ENCODE peak calls at places on chromosomes 13 and 19, in ten cellular contexts. One of them, this sample, is unnamed.

GRCh38 chr13:25857830-25858229 is 194.0 kb downstream of the SHISA2 start:
- DNase-seq in LHCN-M2: no peak
- DNase-seq in stimulated activated CD8-positive, alpha-beta memory T cell treated with anti-CD3 and anti-CD28 coated beads, Interleukin-15, amount 100 ng/mL, for 1 hour: no peak
- DNase-seq in AG04449: no peak
- DNase-seq in activated CD4-positive, CD25-positive, alpha-beta regulatory T cell: no peak
- DNase-seq in heart right ventricle: no peak
- DNase-seq in activated naive CD4-positive, alpha-beta T cell treated with Interleukin-2 at 50 U/mL for 16 hours: no peak
- DNase-seq in activated T-helper 1 cell treated with Interleukin-2 at 50 U/mL for 16 hours: no peak
- DNase-seq in CD14-positive monocyte: no peak
- DNase-seq in activated T-cell treated with anti-CD3 and anti-CD28 coated beads for 48 hours: no peak
- DNase-seq in this sample: no peak

GRCh38 chr19:33476151-33476707 is 45.4 kb downstream of the PEPD start:
- DNase-seq in activated T-cell treated with anti-CD3 and anti-CD28 coated beads for 48 hours: no peak
- DNase-seq in activated naive CD4-positive, alpha-beta T cell treated with Interleukin-2 at 50 U/mL for 16 hours: no peak
- DNase-seq in LHCN-M2: no peak
- DNase-seq in activated T-helper 1 cell treated with Interleukin-2 at 50 U/mL for 16 hours: no peak
- DNase-seq in activated CD4-positive, CD25-positive, alpha-beta regulatory T cell: no peak
- DNase-seq in CD14-positive monocyte: no peak
- DNase-seq in AG04449: no peak
- DNase-seq in stimulated activated CD8-positive, alpha-beta memory T cell treated with anti-CD3 and anti-CD28 coated beads, Interleukin-15, amount 100 ng/mL, for 1 hour: no peak
- DNase-seq in heart right ventricle: no peak
- DNase-seq in this sample: no peak

GRCh38 chr19:1610579-1610978 is 5.3 kb upstream of the UQCR11 start:
- DNase-seq in activated naive CD4-positive, alpha-beta T cell treated with Interleukin-2 at 50 U/mL for 16 hours: no peak
- DNase-seq in activated T-helper 1 cell treated with Interleukin-2 at 50 U/mL for 16 hours: no peak
- DNase-seq in activated CD4-positive, CD25-positive, alpha-beta regulatory T cell: no peak
- DNase-seq in LHCN-M2: no peak
- DNase-seq in CD14-positive monocyte: no peak
- DNase-seq in stimulated activated CD8-positive, alpha-beta memory T cell treated with anti-CD3 and anti-CD28 coated beads, Interleukin-15, amount 100 ng/mL, for 1 hour: no peak
- DNase-seq in AG04449: no peak
- DNase-seq in activated T-cell treated with anti-CD3 and anti-CD28 coated beads for 48 hours: no peak
- DNase-seq in heart right ventricle: no peak
- DNase-seq in this sample: no peak

GRCh38 chr19:44685877-44686276 is 13.1 kb upstream of the CEACAM16 start:
- DNase-seq in activated CD4-positive, CD25-positive, alpha-beta regulatory T cell: no peak
- DNase-seq in AG04449: no peak
- DNase-seq in LHCN-M2: no peak
- DNase-seq in activated naive CD4-positive, alpha-beta T cell treated with Interleukin-2 at 50 U/mL for 16 hours: no peak
- DNase-seq in activated T-helper 1 cell treated with Interleukin-2 at 50 U/mL for 16 hours: no peak
- DNase-seq in stimulated activated CD8-positive, alpha-beta memory T cell treated with anti-CD3 and anti-CD28 coated beads, Interleukin-15, amount 100 ng/mL, for 1 hour: no peak
- DNase-seq in heart right ventricle: no peak
- DNase-seq in CD14-positive monocyte: peak; percentile 76
- DNase-seq in activated T-cell treated with anti-CD3 and anti-CD28 coated beads for 48 hours: no peak
- DNase-seq in this sample: no peak

GRCh38 chr13:23469901-23470525 is 36.5 kb upstream of the SACS start:
- DNase-seq in activated T-helper 1 cell treated with Interleukin-2 at 50 U/mL for 16 hours: no peak
- DNase-seq in heart right ventricle: no peak
- DNase-seq in AG04449: peak; percentile 94
- DNase-seq in stimulated activated CD8-positive, alpha-beta memory T cell treated with anti-CD3 and anti-CD28 coated beads, Interleukin-15, amount 100 ng/mL, for 1 hour: no peak
- DNase-seq in LHCN-M2: peak; percentile 72
- DNase-seq in activated naive CD4-positive, alpha-beta T cell treated with Interleukin-2 at 50 U/mL for 16 hours: no peak
- DNase-seq in activated CD4-positive, CD25-positive, alpha-beta regulatory T cell: no peak
- DNase-seq in activated T-cell treated with anti-CD3 and anti-CD28 coated beads for 48 hours: no peak
- DNase-seq in CD14-positive monocyte: no peak
- DNase-seq in this sample: no peak

GRCh38 chr13:98068511-98068910 is 74.4 kb upstream of the FARP1 start:
- DNase-seq in CD14-positive monocyte: no peak
- DNase-seq in LHCN-M2: no peak
- DNase-seq in AG04449: no peak
- DNase-seq in activated T-helper 1 cell treated with Interleukin-2 at 50 U/mL for 16 hours: no peak
- DNase-seq in heart right ventricle: no peak
- DNase-seq in activated naive CD4-positive, alpha-beta T cell treated with Interleukin-2 at 50 U/mL for 16 hours: no peak
- DNase-seq in activated CD4-positive, CD25-positive, alpha-beta regulatory T cell: no peak
- DNase-seq in stimulated activated CD8-positive, alpha-beta memory T cell treated with anti-CD3 and anti-CD28 coated beads, Interleukin-15, amount 100 ng/mL, for 1 hour: no peak
- DNase-seq in activated T-cell treated with anti-CD3 and anti-CD28 coated beads for 48 hours: no peak
- DNase-seq in this sample: no peak

GRCh38 chr19:49056101-49056901 is 1.2 kb downstream of the CGB7 start:
- DNase-seq in LHCN-M2: peak; percentile 46
- DNase-seq in activated T-cell treated with anti-CD3 and anti-CD28 coated beads for 48 hours: peak; percentile 40
- DNase-seq in heart right ventricle: peak; percentile 66
- DNase-seq in activated CD4-positive, CD25-positive, alpha-beta regulatory T cell: no peak
- DNase-seq in CD14-positive monocyte: no peak
- DNase-seq in stimulated activated CD8-positive, alpha-beta memory T cell treated with anti-CD3 and anti-CD28 coated beads, Interleukin-15, amount 100 ng/mL, for 1 hour: no peak
- DNase-seq in activated naive CD4-positive, alpha-beta T cell treated with Interleukin-2 at 50 U/mL for 16 hours: peak; percentile 66
- DNase-seq in AG04449: no peak
- DNase-seq in activated T-helper 1 cell treated with Interleukin-2 at 50 U/mL for 16 hours: peak; percentile 33
- DNase-seq in this sample: no peak

GRCh38 chr19:37954421-37954874 is 47.4 kb downstream of the SIPA1L3 start:
- DNase-seq in AG04449: no peak
- DNase-seq in activated naive CD4-positive, alpha-beta T cell treated with Interleukin-2 at 50 U/mL for 16 hours: no peak
- DNase-seq in activated T-helper 1 cell treated with Interleukin-2 at 50 U/mL for 16 hours: no peak
- DNase-seq in activated T-cell treated with anti-CD3 and anti-CD28 coated beads for 48 hours: no peak
- DNase-seq in LHCN-M2: no peak
- DNase-seq in activated CD4-positive, CD25-positive, alpha-beta regulatory T cell: no peak
- DNase-seq in CD14-positive monocyte: no peak
- DNase-seq in heart right ventricle: no peak
- DNase-seq in stimulated activated CD8-positive, alpha-beta memory T cell treated with anti-CD3 and anti-CD28 coated beads, Interleukin-15, amount 100 ng/mL, for 1 hour: no peak
- DNase-seq in this sample: no peak

GRCh38 chr13:22061806-22062391 is 391.0 kb downstream of the FGF9 start:
- DNase-seq in LHCN-M2: no peak
- DNase-seq in activated T-helper 1 cell treated with Interleukin-2 at 50 U/mL for 16 hours: no peak
- DNase-seq in activated T-cell treated with anti-CD3 and anti-CD28 coated beads for 48 hours: no peak
- DNase-seq in heart right ventricle: no peak
- DNase-seq in stimulated activated CD8-positive, alpha-beta memory T cell treated with anti-CD3 and anti-CD28 coated beads, Interleukin-15, amount 100 ng/mL, for 1 hour: no peak
- DNase-seq in CD14-positive monocyte: no peak
- DNase-seq in activated naive CD4-positive, alpha-beta T cell treated with Interleukin-2 at 50 U/mL for 16 hours: no peak
- DNase-seq in AG04449: no peak
- DNase-seq in activated CD4-positive, CD25-positive, alpha-beta regulatory T cell: no peak
- DNase-seq in this sample: no peak

GRCh38 chr19:42226886-42227285 is 6.8 kb downstream of the ZNF526 start:
- DNase-seq in activated T-cell treated with anti-CD3 and anti-CD28 coated beads for 48 hours: no peak
- DNase-seq in AG04449: no peak
- DNase-seq in LHCN-M2: no peak
- DNase-seq in activated naive CD4-positive, alpha-beta T cell treated with Interleukin-2 at 50 U/mL for 16 hours: no peak
- DNase-seq in activated CD4-positive, CD25-positive, alpha-beta regulatory T cell: no peak
- DNase-seq in stimulated activated CD8-positive, alpha-beta memory T cell treated with anti-CD3 and anti-CD28 coated beads, Interleukin-15, amount 100 ng/mL, for 1 hour: no peak
- DNase-seq in heart right ventricle: no peak
- DNase-seq in CD14-positive monocyte: no peak
- DNase-seq in activated T-helper 1 cell treated with Interleukin-2 at 50 U/mL for 16 hours: no peak
- DNase-seq in this sample: no peak

GRCh38 chr13:79070343-79070974 is 335.6 kb downstream of the RBM26 start:
- DNase-seq in stimulated activated CD8-positive, alpha-beta memory T cell treated with anti-CD3 and anti-CD28 coated beads, Interleukin-15, amount 100 ng/mL, for 1 hour: no peak
- DNase-seq in AG04449: no peak
- DNase-seq in heart right ventricle: no peak
- DNase-seq in activated CD4-positive, CD25-positive, alpha-beta regulatory T cell: no peak
- DNase-seq in activated T-helper 1 cell treated with Interleukin-2 at 50 U/mL for 16 hours: no peak
- DNase-seq in CD14-positive monocyte: no peak
- DNase-seq in activated naive CD4-positive, alpha-beta T cell treated with Interleukin-2 at 50 U/mL for 16 hours: no peak
- DNase-seq in LHCN-M2: no peak
- DNase-seq in activated T-cell treated with anti-CD3 and anti-CD28 coated beads for 48 hours: no peak
- DNase-seq in this sample: no peak

GRCh38 chr13:27038323-27038722 is 133.3 kb downstream of the USP12 start:
- DNase-seq in activated naive CD4-positive, alpha-beta T cell treated with Interleukin-2 at 50 U/mL for 16 hours: no peak
- DNase-seq in activated T-helper 1 cell treated with Interleukin-2 at 50 U/mL for 16 hours: no peak
- DNase-seq in activated T-cell treated with anti-CD3 and anti-CD28 coated beads for 48 hours: no peak
- DNase-seq in heart right ventricle: no peak
- DNase-seq in CD14-positive monocyte: no peak
- DNase-seq in stimulated activated CD8-positive, alpha-beta memory T cell treated with anti-CD3 and anti-CD28 coated beads, Interleukin-15, amount 100 ng/mL, for 1 hour: no peak
- DNase-seq in AG04449: peak; percentile 34
- DNase-seq in LHCN-M2: peak; percentile 74
- DNase-seq in activated CD4-positive, CD25-positive, alpha-beta regulatory T cell: no peak
- DNase-seq in this sample: no peak

GRCh38 chr13:59112375-59112774 is 1051.4 kb downstream of the DIAPH3 start:
- DNase-seq in AG04449: peak; percentile 93
- DNase-seq in activated T-cell treated with anti-CD3 and anti-CD28 coated beads for 48 hours: no peak
- DNase-seq in CD14-positive monocyte: no peak
- DNase-seq in activated naive CD4-positive, alpha-beta T cell treated with Interleukin-2 at 50 U/mL for 16 hours: no peak
- DNase-seq in LHCN-M2: peak; percentile 84
- DNase-seq in heart right ventricle: no peak
- DNase-seq in activated T-helper 1 cell treated with Interleukin-2 at 50 U/mL for 16 hours: no peak
- DNase-seq in stimulated activated CD8-positive, alpha-beta memory T cell treated with anti-CD3 and anti-CD28 coated beads, Interleukin-15, amount 100 ng/mL, for 1 hour: no peak
- DNase-seq in activated CD4-positive, CD25-positive, alpha-beta regulatory T cell: no peak
- DNase-seq in this sample: no peak

GRCh38 chr19:47494729-47495128 is 10.7 kb upstream of the KPTN start:
- DNase-seq in AG04449: no peak
- DNase-seq in activated naive CD4-positive, alpha-beta T cell treated with Interleukin-2 at 50 U/mL for 16 hours: no peak
- DNase-seq in activated T-cell treated with anti-CD3 and anti-CD28 coated beads for 48 hours: no peak
- DNase-seq in activated CD4-positive, CD25-positive, alpha-beta regulatory T cell: no peak
- DNase-seq in LHCN-M2: peak; percentile 43
- DNase-seq in activated T-helper 1 cell treated with Interleukin-2 at 50 U/mL for 16 hours: no peak
- DNase-seq in heart right ventricle: no peak
- DNase-seq in CD14-positive monocyte: no peak
- DNase-seq in stimulated activated CD8-positive, alpha-beta memory T cell treated with anti-CD3 and anti-CD28 coated beads, Interleukin-15, amount 100 ng/mL, for 1 hour: no peak
- DNase-seq in this sample: no peak

GRCh38 chr19:2385053-2385721 is 25.1 kb downstream of the TMPRSS9 start:
- DNase-seq in activated T-helper 1 cell treated with Interleukin-2 at 50 U/mL for 16 hours: no peak
- DNase-seq in heart right ventricle: no peak
- DNase-seq in activated T-cell treated with anti-CD3 and anti-CD28 coated beads for 48 hours: no peak
- DNase-seq in LHCN-M2: peak; percentile 86
- DNase-seq in AG04449: peak; percentile 21
- DNase-seq in activated CD4-positive, CD25-positive, alpha-beta regulatory T cell: no peak
- DNase-seq in activated naive CD4-positive, alpha-beta T cell treated with Interleukin-2 at 50 U/mL for 16 hours: peak; percentile 4
- DNase-seq in stimulated activated CD8-positive, alpha-beta memory T cell treated with anti-CD3 and anti-CD28 coated beads, Interleukin-15, amount 100 ng/mL, for 1 hour: no peak
- DNase-seq in CD14-positive monocyte: no peak
- DNase-seq in this sample: no peak

GRCh38 chr13:97855570-97855970 is 97.9 kb upstream of the IPO5 start:
- DNase-seq in LHCN-M2: peak; percentile 74
- DNase-seq in CD14-positive monocyte: no peak
- DNase-seq in activated CD4-positive, CD25-positive, alpha-beta regulatory T cell: no peak
- DNase-seq in stimulated activated CD8-positive, alpha-beta memory T cell treated with anti-CD3 and anti-CD28 coated beads, Interleukin-15, amount 100 ng/mL, for 1 hour: no peak
- DNase-seq in heart right ventricle: no peak
- DNase-seq in activated T-helper 1 cell treated with Interleukin-2 at 50 U/mL for 16 hours: no peak
- DNase-seq in activated T-cell treated with anti-CD3 and anti-CD28 coated beads for 48 hours: no peak
- DNase-seq in AG04449: peak; percentile 45
- DNase-seq in activated naive CD4-positive, alpha-beta T cell treated with Interleukin-2 at 50 U/mL for 16 hours: no peak
- DNase-seq in this sample: no peak

GRCh38 chr19:38034153-38034835 is 127.3 kb downstream of the SIPA1L3 start:
- DNase-seq in AG04449: no peak
- DNase-seq in stimulated activated CD8-positive, alpha-beta memory T cell treated with anti-CD3 and anti-CD28 coated beads, Interleukin-15, amount 100 ng/mL, for 1 hour: no peak
- DNase-seq in activated T-cell treated with anti-CD3 and anti-CD28 coated beads for 48 hours: no peak
- DNase-seq in activated T-helper 1 cell treated with Interleukin-2 at 50 U/mL for 16 hours: no peak
- DNase-seq in activated naive CD4-positive, alpha-beta T cell treated with Interleukin-2 at 50 U/mL for 16 hours: no peak
- DNase-seq in heart right ventricle: no peak
- DNase-seq in LHCN-M2: no peak
- DNase-seq in activated CD4-positive, CD25-positive, alpha-beta regulatory T cell: no peak
- DNase-seq in CD14-positive monocyte: peak; percentile 82
- DNase-seq in this sample: no peak

GRCh38 chr13:98487016-98487415 is 89.9 kb downstream of the STK24 start:
- DNase-seq in activated T-helper 1 cell treated with Interleukin-2 at 50 U/mL for 16 hours: no peak
- DNase-seq in activated naive CD4-positive, alpha-beta T cell treated with Interleukin-2 at 50 U/mL for 16 hours: no peak
- DNase-seq in heart right ventricle: no peak
- DNase-seq in activated CD4-positive, CD25-positive, alpha-beta regulatory T cell: no peak
- DNase-seq in LHCN-M2: no peak
- DNase-seq in AG04449: no peak
- DNase-seq in activated T-cell treated with anti-CD3 and anti-CD28 coated beads for 48 hours: no peak
- DNase-seq in CD14-positive monocyte: no peak
- DNase-seq in stimulated activated CD8-positive, alpha-beta memory T cell treated with anti-CD3 and anti-CD28 coated beads, Interleukin-15, amount 100 ng/mL, for 1 hour: no peak
- DNase-seq in this sample: no peak

GRCh38 chr19:10395003-10395402 is 8.3 kb downstream of the CDC37 start:
- DNase-seq in CD14-positive monocyte: no peak
- DNase-seq in AG04449: no peak
- DNase-seq in activated naive CD4-positive, alpha-beta T cell treated with Interleukin-2 at 50 U/mL for 16 hours: no peak
- DNase-seq in LHCN-M2: no peak
- DNase-seq in activated T-helper 1 cell treated with Interleukin-2 at 50 U/mL for 16 hours: no peak
- DNase-seq in stimulated activated CD8-positive, alpha-beta memory T cell treated with anti-CD3 and anti-CD28 coated beads, Interleukin-15, amount 100 ng/mL, for 1 hour: no peak
- DNase-seq in activated T-cell treated with anti-CD3 and anti-CD28 coated beads for 48 hours: no peak
- DNase-seq in activated CD4-positive, CD25-positive, alpha-beta regulatory T cell: no peak
- DNase-seq in heart right ventricle: no peak
- DNase-seq in this sample: no peak

GRCh38 chr13:65836066-65836465 is 1394.1 kb downstream of the PCDH9 start:
- DNase-seq in activated T-cell treated with anti-CD3 and anti-CD28 coated beads for 48 hours: no peak
- DNase-seq in activated T-helper 1 cell treated with Interleukin-2 at 50 U/mL for 16 hours: no peak
- DNase-seq in LHCN-M2: peak; percentile 8
- DNase-seq in activated CD4-positive, CD25-positive, alpha-beta regulatory T cell: no peak
- DNase-seq in activated naive CD4-positive, alpha-beta T cell treated with Interleukin-2 at 50 U/mL for 16 hours: no peak
- DNase-seq in AG04449: no peak
- DNase-seq in stimulated activated CD8-positive, alpha-beta memory T cell treated with anti-CD3 and anti-CD28 coated beads, Interleukin-15, amount 100 ng/mL, for 1 hour: no peak
- DNase-seq in CD14-positive monocyte: no peak
- DNase-seq in heart right ventricle: no peak
- DNase-seq in this sample: no peak

GRCh38 chr13:54611400-54611799 is 1582.8 kb downstream of the OLFM4 start:
- DNase-seq in stimulated activated CD8-positive, alpha-beta memory T cell treated with anti-CD3 and anti-CD28 coated beads, Interleukin-15, amount 100 ng/mL, for 1 hour: no peak
- DNase-seq in LHCN-M2: no peak
- DNase-seq in activated T-helper 1 cell treated with Interleukin-2 at 50 U/mL for 16 hours: no peak
- DNase-seq in activated CD4-positive, CD25-positive, alpha-beta regulatory T cell: no peak
- DNase-seq in AG04449: no peak
- DNase-seq in heart right ventricle: no peak
- DNase-seq in CD14-positive monocyte: no peak
- DNase-seq in activated T-cell treated with anti-CD3 and anti-CD28 coated beads for 48 hours: no peak
- DNase-seq in activated naive CD4-positive, alpha-beta T cell treated with Interleukin-2 at 50 U/mL for 16 hours: no peak
- DNase-seq in this sample: no peak

GRCh38 chr13:98782654-98783053 is 30.2 kb upstream of the SLC15A1 start:
- DNase-seq in stimulated activated CD8-positive, alpha-beta memory T cell treated with anti-CD3 and anti-CD28 coated beads, Interleukin-15, amount 100 ng/mL, for 1 hour: no peak
- DNase-seq in AG04449: no peak
- DNase-seq in activated T-helper 1 cell treated with Interleukin-2 at 50 U/mL for 16 hours: no peak
- DNase-seq in activated naive CD4-positive, alpha-beta T cell treated with Interleukin-2 at 50 U/mL for 16 hours: no peak
- DNase-seq in activated T-cell treated with anti-CD3 and anti-CD28 coated beads for 48 hours: no peak
- DNase-seq in heart right ventricle: no peak
- DNase-seq in CD14-positive monocyte: no peak
- DNase-seq in activated CD4-positive, CD25-positive, alpha-beta regulatory T cell: no peak
- DNase-seq in LHCN-M2: peak; percentile 31
- DNase-seq in this sample: no peak

GRCh38 chr13:30486230-30487074 is 20.7 kb upstream of the HMGB1 start:
- DNase-seq in activated naive CD4-positive, alpha-beta T cell treated with Interleukin-2 at 50 U/mL for 16 hours: no peak
- DNase-seq in heart right ventricle: no peak
- DNase-seq in activated CD4-positive, CD25-positive, alpha-beta regulatory T cell: no peak
- DNase-seq in stimulated activated CD8-positive, alpha-beta memory T cell treated with anti-CD3 and anti-CD28 coated beads, Interleukin-15, amount 100 ng/mL, for 1 hour: no peak
- DNase-seq in CD14-positive monocyte: no peak
- DNase-seq in activated T-helper 1 cell treated with Interleukin-2 at 50 U/mL for 16 hours: no peak
- DNase-seq in LHCN-M2: peak; percentile 40
- DNase-seq in activated T-cell treated with anti-CD3 and anti-CD28 coated beads for 48 hours: no peak
- DNase-seq in AG04449: no peak
- DNase-seq in this sample: no peak

GRCh38 chr19:1956868-1957492 is 16.0 kb downstream of the CSNK1G2 start:
- DNase-seq in CD14-positive monocyte: no peak
- DNase-seq in activated CD4-positive, CD25-positive, alpha-beta regulatory T cell: no peak
- DNase-seq in AG04449: no peak
- DNase-seq in stimulated activated CD8-positive, alpha-beta memory T cell treated with anti-CD3 and anti-CD28 coated beads, Interleukin-15, amount 100 ng/mL, for 1 hour: no peak
- DNase-seq in activated naive CD4-positive, alpha-beta T cell treated with Interleukin-2 at 50 U/mL for 16 hours: no peak
- DNase-seq in activated T-helper 1 cell treated with Interleukin-2 at 50 U/mL for 16 hours: no peak
- DNase-seq in activated T-cell treated with anti-CD3 and anti-CD28 coated beads for 48 hours: no peak
- DNase-seq in heart right ventricle: no peak
- DNase-seq in LHCN-M2: no peak
- DNase-seq in this sample: no peak

GRCh38 chr19:16773259-16773658 is 53.6 kb downstream of the NWD1 start:
- DNase-seq in activated T-helper 1 cell treated with Interleukin-2 at 50 U/mL for 16 hours: no peak
- DNase-seq in activated naive CD4-positive, alpha-beta T cell treated with Interleukin-2 at 50 U/mL for 16 hours: no peak
- DNase-seq in AG04449: no peak
- DNase-seq in CD14-positive monocyte: no peak
- DNase-seq in activated T-cell treated with anti-CD3 and anti-CD28 coated beads for 48 hours: no peak
- DNase-seq in stimulated activated CD8-positive, alpha-beta memory T cell treated with anti-CD3 and anti-CD28 coated beads, Interleukin-15, amount 100 ng/mL, for 1 hour: no peak
- DNase-seq in LHCN-M2: no peak
- DNase-seq in activated CD4-positive, CD25-positive, alpha-beta regulatory T cell: no peak
- DNase-seq in heart right ventricle: no peak
- DNase-seq in this sample: no peak

GRCh38 chr13:99307648-99308339 is 595 bp upstream of the GPR183 start:
- DNase-seq in activated T-helper 1 cell treated with Interleukin-2 at 50 U/mL for 16 hours: no peak
- DNase-seq in LHCN-M2: peak; percentile 79
- DNase-seq in CD14-positive monocyte: peak; percentile 84
- DNase-seq in stimulated activated CD8-positive, alpha-beta memory T cell treated with anti-CD3 and anti-CD28 coated beads, Interleukin-15, amount 100 ng/mL, for 1 hour: no peak
- DNase-seq in activated naive CD4-positive, alpha-beta T cell treated with Interleukin-2 at 50 U/mL for 16 hours: peak; percentile 81
- DNase-seq in activated CD4-positive, CD25-positive, alpha-beta regulatory T cell: peak; percentile 12
- DNase-seq in heart right ventricle: no peak
- DNase-seq in AG04449: peak; percentile 53
- DNase-seq in activated T-cell treated with anti-CD3 and anti-CD28 coated beads for 48 hours: peak; percentile 72
- DNase-seq in this sample: peak; percentile 72

GRCh38 chr19:30877591-30878230 is 471.5 kb downstream of the TSHZ3 start:
- DNase-seq in stimulated activated CD8-positive, alpha-beta memory T cell treated with anti-CD3 and anti-CD28 coated beads, Interleukin-15, amount 100 ng/mL, for 1 hour: no peak
- DNase-seq in activated T-helper 1 cell treated with Interleukin-2 at 50 U/mL for 16 hours: no peak
- DNase-seq in activated T-cell treated with anti-CD3 and anti-CD28 coated beads for 48 hours: no peak
- DNase-seq in AG04449: no peak
- DNase-seq in CD14-positive monocyte: peak; percentile 84
- DNase-seq in heart right ventricle: no peak
- DNase-seq in activated CD4-positive, CD25-positive, alpha-beta regulatory T cell: no peak
- DNase-seq in activated naive CD4-positive, alpha-beta T cell treated with Interleukin-2 at 50 U/mL for 16 hours: no peak
- DNase-seq in LHCN-M2: no peak
- DNase-seq in this sample: no peak

GRCh38 chr13:113775451-113776145 is 16.6 kb downstream of the TMEM255B start:
- DNase-seq in AG04449: no peak
- DNase-seq in activated CD4-positive, CD25-positive, alpha-beta regulatory T cell: no peak
- DNase-seq in LHCN-M2: no peak
- DNase-seq in activated naive CD4-positive, alpha-beta T cell treated with Interleukin-2 at 50 U/mL for 16 hours: no peak
- DNase-seq in activated T-cell treated with anti-CD3 and anti-CD28 coated beads for 48 hours: no peak
- DNase-seq in heart right ventricle: no peak
- DNase-seq in activated T-helper 1 cell treated with Interleukin-2 at 50 U/mL for 16 hours: no peak
- DNase-seq in CD14-positive monocyte: no peak
- DNase-seq in stimulated activated CD8-positive, alpha-beta memory T cell treated with anti-CD3 and anti-CD28 coated beads, Interleukin-15, amount 100 ng/mL, for 1 hour: no peak
- DNase-seq in this sample: no peak

This sample was measured in stimulated activated CD4-positive, alpha-beta T cell treated with anti-CD3 and anti-CD28 coated beads, Interleukin-1b, Interleukin-23, amount 100 ng/mL, for 24 hours.